ENCODE peak calls at places on chromosomes 3 and 15, in five cellular contexts. V, M, S, B and A are unnamed samples.

GRCh38 chr3:181933052-181933618 is 221.4 kb downstream of the SOX2 start:
- DNase-seq in V (no peak), M (no peak), S (no peak), B (no peak), A (no peak)

GRCh38 chr3:187702507-187703033 is at the start of gene RTP2:
- DNase-seq in V (no peak), M (no peak), S (no peak), B (no peak), A (no peak)

GRCh38 chr15:64092864-64093626 is 593 bp downstream of the CIAO2A start:
- DNase-seq in V (peak), M (peak), S (peak), B (peak), A (peak)

GRCh38 chr3:142657033-142657432 is 60.8 kb downstream of the PLS1 start:
- DNase-seq in V (no peak), M (no peak), S (no peak), B (no peak), A (no peak)

GRCh38 chr3:141201122-141201521 is 30.5 kb upstream of the PXYLP1 start:
- DNase-seq in V (no peak), M (no peak), S (no peak), B (no peak), A (no peak)

GRCh38 chr15:76939715-76940114 is 8.2 kb downstream of the RCN2 start:
- DNase-seq in V (peak), M (no peak), S (no peak), B (no peak), A (no peak)

GRCh38 chr3:137787520-137787919 is 23.4 kb downstream of the SOX14 start:
- DNase-seq in V (no peak), M (no peak), S (no peak), B (no peak), A (no peak)

GRCh38 chr3:132225664-132226063 is 91.5 kb upstream of the ACP3 start:
- DNase-seq in V (no peak), M (peak), S (peak), B (no peak), A (no peak)

GRCh38 chr15:96549136-96549535 is 218.6 kb downstream of the NR2F2 start:
- DNase-seq in V (no peak), M (no peak), S (no peak), B (no peak), A (no peak)

GRCh38 chr15:91152896-91153581 is 53.0 kb downstream of the SV2B start:
- DNase-seq in V (no peak), M (no peak), S (no peak), B (no peak), A (no peak)

GRCh38 chr15:87706001-87706400 is 550.5 kb downstream of the NTRK3 start:
- DNase-seq in V (no peak), M (no peak), S (no peak), B (no peak), A (no peak)

GRCh38 chr15:96585634-96586386 is 255.3 kb downstream of the NR2F2 start:
- DNase-seq in V (peak), M (peak), S (peak), B (no peak), A (peak)

GRCh38 chr15:101026686-101027272 is 107.6 kb downstream of the LRRK1 start:
- DNase-seq in V (no peak), M (no peak), S (no peak), B (no peak), A (peak)

GRCh38 chr3:114496021-114496434 is 202.2 kb downstream of the TIGIT start:
- DNase-seq in V (peak), M (peak), S (no peak), B (peak), A (no peak)

GRCh38 chr3:125211523-125212095 is 939 bp downstream of the SLC12A8 start:
- DNase-seq in V (no peak), M (no peak), S (no peak), B (no peak), A (no peak)

GRCh38 chr3:195835791-195836190 is 24.1 kb upstream of the MUC4 start:
- DNase-seq in V (no peak), M (no peak), S (no peak), B (no peak), A (no peak)

GRCh38 chr15:75203017-75203907 is 1.6 kb downstream of the C15orf39 start:
- DNase-seq in V (no peak), M (peak), S (peak), B (no peak), A (peak)

GRCh38 chr3:39907981-39908380 is 98.6 kb downstream of the MYRIP start:
- DNase-seq in V (peak), M (peak), S (no peak), B (no peak), A (no peak)

GRCh38 chr15:101065570-101066221 is 146.5 kb downstream of the LRRK1 start:
- DNase-seq in V (no peak), M (no peak), S (no peak), B (no peak), A (no peak)

GRCh38 chr3:153681057-153681456 is 440.1 kb upstream of the ARHGEF26 start:
- DNase-seq in V (no peak), M (no peak), S (no peak), B (no peak), A (no peak)

GRCh38 chr15:94205366-94205765 is 26.0 kb upstream of the MCTP2 start:
- DNase-seq in V (peak), M (peak), S (no peak), B (no peak), A (no peak)

GRCh38 chr15:70023064-70023768 is 74.5 kb downstream of the TLE3 start:
- DNase-seq in V (peak), M (peak), S (peak), B (no peak), A (no peak)

GRCh38 chr3:126134219-126134975 is 46.0 kb downstream of the ALDH1L1 start:
- DNase-seq in V (peak), M (peak), S (peak), B (peak), A (peak)

GRCh38 chr3:46442591-46443530 is 21.8 kb downstream of the LTF start:
- DNase-seq in V (peak), M (peak), S (no peak), B (no peak), A (no peak)

GRCh38 chr3:160395297-160395696 is 3.7 kb downstream of the IFT80 start:
- DNase-seq in V (peak), M (peak), S (peak), B (no peak), A (no peak)

GRCh38 chr15:48507416-48508065 is 138.0 kb downstream of the FBN1 start:
- DNase-seq in V (peak), M (peak), S (peak), B (no peak), A (peak)

GRCh38 chr3:43858052-43858701 is 167.4 kb downstream of the ABHD5 start:
- DNase-seq in V (peak), M (no peak), S (no peak), B (no peak), A (no peak)

GRCh38 chr3:171875923-171876412 is 32.8 kb downstream of the TMEM212 start:
- DNase-seq in V (peak), M (peak), S (peak), B (no peak), A (no peak)

GRCh38 chr3:93936549-93936948 is 37.1 kb downstream of the PROS1 start:
- DNase-seq in V (no peak), M (no peak), S (no peak), B (no peak), A (no peak)

DNA sequence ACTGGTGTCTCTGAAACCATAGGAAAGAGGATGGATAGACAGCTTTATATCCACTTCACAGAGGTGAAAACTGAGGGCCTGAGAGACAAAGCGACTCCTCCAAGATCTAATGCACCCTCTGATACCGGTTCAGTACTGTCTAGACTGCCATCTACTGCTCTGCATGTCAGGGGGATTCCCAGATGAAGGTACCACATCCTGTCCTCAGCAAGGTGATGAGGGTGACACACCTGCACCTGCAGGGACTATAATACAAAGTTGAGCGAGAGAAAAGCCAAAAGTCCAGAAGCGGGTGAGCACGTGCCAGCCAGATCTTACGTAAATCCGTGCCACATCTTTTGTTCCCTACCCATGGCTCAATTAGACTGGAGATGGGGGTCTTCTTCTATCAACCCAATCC is 32.5 kb upstream of the HES1 start:
- DNase-seq in V (no peak), M (no peak), S (no peak), B (no peak), A (no peak)
- TF ChIP-seq CTCF in V (no peak), M (no peak), S (no peak), B (no peak), A (no peak)

GRCh38 chr15:74174966-74175270 is 1.4 kb downstream of the ISLR start:
- DNase-seq in V (no peak), M (no peak), S (no peak), B (no peak), A (no peak)

GRCh38 chr15:74172751-74173544 is 562 bp upstream of the ISLR start:
- DNase-seq in V (peak), M (peak), S (no peak), B (peak), A (no peak)

GRCh38 chr15:74171965-74172541 is 1.5 kb upstream of the ISLR start:
- DNase-seq in V (no peak), M (no peak), S (no peak), B (no peak), A (no peak)

GRCh38 chr15:74174216-74174965 is 881 bp downstream of the ISLR start:
- DNase-seq in V (peak), M (no peak), S (no peak), B (no peak), A (no peak)

DNA sequence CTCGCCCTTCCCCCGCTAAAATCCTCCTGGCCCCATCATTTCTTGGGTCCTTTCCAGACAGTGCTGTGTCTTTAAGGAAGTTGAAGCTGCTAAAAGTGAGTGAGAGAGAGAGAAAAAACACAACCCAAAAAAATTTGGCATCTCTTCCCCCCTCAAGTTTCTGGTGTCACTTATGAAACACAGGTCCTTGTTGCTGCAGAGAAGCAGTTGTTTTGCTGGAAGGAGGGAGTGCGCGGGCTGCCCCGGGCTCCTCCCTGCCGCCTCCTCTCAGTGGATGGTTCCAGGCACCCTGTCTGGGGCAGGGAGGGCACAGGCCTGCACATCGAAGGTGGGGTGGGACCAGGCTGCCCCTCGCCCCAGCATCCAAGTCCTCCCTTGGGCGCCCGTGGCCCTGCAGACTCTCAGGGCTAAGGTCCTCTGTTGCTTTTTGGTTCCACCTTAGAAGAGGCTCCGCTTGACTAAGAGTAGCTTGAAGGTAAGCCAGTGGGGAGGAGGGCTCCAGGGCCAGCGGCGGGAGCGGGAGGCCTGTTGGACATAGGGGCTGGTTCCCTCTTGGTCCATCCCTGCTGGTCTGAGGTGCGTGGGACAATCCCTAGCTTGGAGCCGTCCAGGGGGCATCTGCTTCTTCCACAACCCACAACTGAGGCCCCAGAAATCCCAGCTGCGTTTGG is at the start of gene ISLR:
- DNase-seq in V (peak), M (peak), S (no peak), B (no peak), A (no peak)
- H3K4me3 ChIP-seq in V (peak), M (peak), S (no peak), B (peak), A (no peak)

GRCh38 chr3:72187131-72187530 is 402.2 kb upstream of the PROK2 start:
- DNase-seq in V (no peak), M (no peak), S (no peak), B (no peak), A (no peak)
- TF ChIP-seq CTCF in V (peak), M (peak), S (no peak), B (no peak), A (no peak)

GRCh38 chr15:59300618-59301139 is 72.0 kb downstream of the MYO1E start:
- DNase-seq in V (no peak), M (no peak), S (no peak), B (peak), A (no peak)
- H3K4me3 ChIP-seq in V (no peak), M (no peak), S (peak), B (peak), A (no peak)

GRCh38 chr3:112437146-112438022 is 61.9 kb downstream of the BTLA start:
- DNase-seq in V (peak), M (peak), S (peak), B (no peak), A (no peak)
- TF ChIP-seq CTCF in V (peak), M (peak), S (peak), B (no peak), A (no peak)

GRCh38 chr3:150118219-150118618 is 147.5 kb upstream of the PFN2 start:
- DNase-seq in V (no peak), M (no peak), S (no peak), B (no peak), A (no peak)

GRCh38 chr3:150114273-150114672 is 143.6 kb upstream of the PFN2 start:
- DNase-seq in V (no peak), M (no peak), S (no peak), B (no peak), A (no peak)

GRCh38 chr3:150117076-150117475 is 146.4 kb upstream of the PFN2 start:
- DNase-seq in V (peak), M (peak), S (no peak), B (no peak), A (no peak)

GRCh38 chr3:150110097-150110496 is 139.4 kb upstream of the PFN2 start:
- DNase-seq in V (no peak), M (no peak), S (peak), B (no peak), A (no peak)

DNA sequence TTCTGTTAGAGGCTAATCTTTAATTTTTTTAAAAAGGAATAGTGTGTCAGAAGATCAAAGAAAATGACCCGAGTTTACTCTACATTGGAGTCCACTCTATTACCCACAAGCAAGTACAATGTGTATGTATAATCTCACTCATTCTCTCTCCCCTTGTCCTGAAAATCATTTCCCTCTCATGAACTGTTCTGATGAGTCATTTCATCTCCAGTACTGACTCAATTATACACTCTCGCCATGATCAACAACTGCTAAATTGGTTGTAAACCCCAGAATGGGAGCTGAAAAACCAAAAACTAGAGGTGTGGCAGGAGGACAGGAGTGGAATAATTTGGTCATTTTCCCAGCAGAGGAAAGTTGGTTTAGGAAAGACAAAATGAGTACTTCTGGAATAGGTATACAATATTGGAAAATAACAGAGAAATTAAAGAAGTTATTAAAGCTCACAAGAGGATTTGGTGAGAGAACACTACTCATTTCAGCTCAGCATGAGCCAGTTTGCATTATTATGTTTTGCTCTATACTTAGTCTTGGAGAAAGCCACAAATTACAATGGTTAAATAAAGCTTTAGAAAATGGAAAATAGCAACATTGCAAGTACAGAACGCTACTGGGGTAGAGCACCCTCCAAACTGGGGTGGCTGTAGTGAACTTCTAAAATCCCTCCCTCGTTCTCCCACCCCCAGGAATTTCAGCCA is 144.3 kb upstream of the PFN2 start:
- DNase-seq in V (peak), M (peak), S (peak), B (no peak), A (no peak)
- H3K4me3 ChIP-seq in V (no peak), M (no peak), S (no peak), B (no peak), A (no peak)

GRCh38 chr3:128572644-128573105 is 77.9 kb downstream of the RPN1 start:
- DNase-seq in V (no peak), M (no peak), S (peak), B (no peak), A (no peak)
- TF ChIP-seq CTCF in V (peak), M (peak), S (peak), B (no peak), A (no peak)